ENCODE peak calls at places on chromosomes 13 and 19, in five cellular contexts. One of them, this sample, is unnamed.

GRCh38 chr19:42409477-42409876 is 17.7 kb downstream of the LIPE start:
- DNase-seq in IMR-90: no peak
- DNase-seq in H1: no peak
- DNase-seq in K562: no peak
- DNase-seq in HepG2: no peak
- DNase-seq in this sample: no peak

GRCh38 chr19:55462722-55463121 is 1.3 kb upstream of the ISOC2 start:
- DNase-seq in IMR-90: no peak
- DNase-seq in HepG2: no peak
- DNase-seq in H1: no peak
- DNase-seq in K562: no peak
- DNase-seq in this sample: no peak

GRCh38 chr19:35378356-35378755 is 7.5 kb downstream of the GPR42 start:
- DNase-seq in H1: no peak
- DNase-seq in K562: no peak
- DNase-seq in HepG2: no peak
- DNase-seq in IMR-90: no peak
- DNase-seq in this sample: no peak

GRCh38 chr13:96025283-96025682 is 27.9 kb downstream of the UGGT2 start:
- DNase-seq in K562: no peak
- DNase-seq in HepG2: no peak
- DNase-seq in H1: no peak
- DNase-seq in IMR-90: no peak
- DNase-seq in this sample: no peak

GRCh38 chr13:33636955-33637670 is 180.8 kb upstream of the RFC3 start:
- DNase-seq in HepG2: no peak
- DNase-seq in H1: no peak
- DNase-seq in IMR-90: peak
- DNase-seq in K562: no peak
- DNase-seq in this sample: no peak

GRCh38 chr13:66014757-66015156 is 1215.4 kb downstream of the PCDH9 start:
- DNase-seq in HepG2: no peak
- DNase-seq in K562: no peak
- DNase-seq in IMR-90: peak
- DNase-seq in H1: no peak
- DNase-seq in this sample: no peak

GRCh38 chr13:74056829-74057564 is 77.2 kb downstream of the KLF12 start:
- DNase-seq in K562: no peak
- DNase-seq in HepG2: no peak
- DNase-seq in H1: no peak
- DNase-seq in IMR-90: no peak
- DNase-seq in this sample: no peak

GRCh38 chr13:104799152-104799551 is 1732.9 kb upstream of the SLC10A2 start:
- DNase-seq in IMR-90: no peak
- DNase-seq in H1: no peak
- DNase-seq in K562: no peak
- DNase-seq in HepG2: no peak
- DNase-seq in this sample: no peak

GRCh38 chr19:55146078-55146647 is 2.8 kb downstream of the TNNT1 start:
- DNase-seq in IMR-90: no peak
- DNase-seq in K562: peak
- DNase-seq in H1: no peak
- DNase-seq in HepG2: no peak
- DNase-seq in this sample: peak

GRCh38 chr13:36341718-36342117 is 4.5 kb downstream of the SPART start:
- DNase-seq in IMR-90: peak
- DNase-seq in HepG2: no peak
- DNase-seq in H1: no peak
- DNase-seq in K562: no peak
- DNase-seq in this sample: no peak

GRCh38 chr19:29404015-29404414 is 121.8 kb upstream of the VSTM2B start:
- DNase-seq in HepG2: no peak
- DNase-seq in H1: no peak
- DNase-seq in IMR-90: no peak
- DNase-seq in K562: no peak
- DNase-seq in this sample: no peak

GRCh38 chr13:72805663-72806341 is 23.9 kb downstream of the PIBF1 start:
- DNase-seq in H1: no peak
- DNase-seq in HepG2: peak
- DNase-seq in IMR-90: no peak
- DNase-seq in K562: no peak
- DNase-seq in this sample: no peak

GRCh38 chr19:13938361-13939027 is at the start of gene PODNL1:
- DNase-seq in H1: no peak
- DNase-seq in HepG2: no peak
- DNase-seq in K562: no peak
- DNase-seq in IMR-90: peak
- DNase-seq in this sample: no peak

GRCh38 chr19:16911046-16911445 is 22.2 kb downstream of the F2RL3 start:
- DNase-seq in IMR-90: no peak
- DNase-seq in H1: no peak
- DNase-seq in K562: no peak
- DNase-seq in HepG2: no peak
- DNase-seq in this sample: no peak

GRCh38 chr13:112725346-112726017 is 35.6 kb downstream of the ATP11A start:
- DNase-seq in K562: no peak
- DNase-seq in H1: no peak
- DNase-seq in IMR-90: peak
- DNase-seq in HepG2: no peak
- DNase-seq in this sample: peak

GRCh38 chr13:43360196-43360595 is 336.8 kb downstream of the DNAJC15 start:
- DNase-seq in IMR-90: no peak
- DNase-seq in K562: no peak
- DNase-seq in H1: no peak
- DNase-seq in HepG2: no peak
- DNase-seq in this sample: no peak

GRCh38 chr19:4268816-4269430 is 10.1 kb upstream of the SHD start:
- DNase-seq in HepG2: no peak
- DNase-seq in IMR-90: no peak
- DNase-seq in K562: no peak
- DNase-seq in H1: no peak
- DNase-seq in this sample: no peak

GRCh38 chr13:109180905-109181425 is 551.6 kb downstream of the MYO16 start:
- DNase-seq in K562: no peak
- DNase-seq in H1: no peak
- DNase-seq in HepG2: peak
- DNase-seq in IMR-90: peak
- DNase-seq in this sample: no peak

GRCh38 chr19:16078759-16079707 is 2.7 kb downstream of the TPM4 start:
- DNase-seq in H1: no peak
- DNase-seq in HepG2: peak
- DNase-seq in IMR-90: peak
- DNase-seq in K562: peak
- DNase-seq in this sample: no peak

GRCh38 chr19:30877591-30878230 is 471.5 kb downstream of the TSHZ3 start:
- DNase-seq in IMR-90: no peak
- DNase-seq in H1: no peak
- DNase-seq in K562: no peak
- DNase-seq in HepG2: no peak
- DNase-seq in this sample: no peak

GRCh38 chr19:48630289-48631036 is 6.7 kb downstream of the DBP start:
- DNase-seq in H1: no peak
- DNase-seq in K562: no peak
- DNase-seq in IMR-90: no peak
- DNase-seq in HepG2: no peak
- DNase-seq in this sample: no peak

GRCh38 chr19:16449330-16449961 is 22.3 kb downstream of the EPS15L1 start:
- DNase-seq in H1: no peak
- DNase-seq in IMR-90: peak
- DNase-seq in K562: no peak
- DNase-seq in HepG2: no peak
- DNase-seq in this sample: no peak

GRCh38 chr13:54312885-54313284 is 1284.3 kb downstream of the OLFM4 start:
- DNase-seq in H1: no peak
- DNase-seq in IMR-90: no peak
- DNase-seq in K562: no peak
- DNase-seq in HepG2: no peak
- DNase-seq in this sample: no peak

GRCh38 chr13:44273991-44274810 is 99.4 kb upstream of the SERP2 start:
- DNase-seq in HepG2: no peak
- DNase-seq in H1: no peak
- DNase-seq in IMR-90: peak
- DNase-seq in K562: no peak
- DNase-seq in this sample: no peak

GRCh38 chr13:54733639-54734038 is 1705.0 kb downstream of the OLFM4 start:
- DNase-seq in K562: no peak
- DNase-seq in HepG2: peak
- DNase-seq in H1: peak
- DNase-seq in IMR-90: no peak
- DNase-seq in this sample: peak

GRCh38 chr13:111939285-111940278 is 127.4 kb upstream of the SOX1 start:
- DNase-seq in K562: no peak
- DNase-seq in HepG2: no peak
- DNase-seq in IMR-90: no peak
- DNase-seq in H1: no peak
- DNase-seq in this sample: no peak

GRCh38 chr19:30277941-30278881 is 94.0 kb upstream of the ZNF536 start:
- DNase-seq in HepG2: no peak
- DNase-seq in IMR-90: no peak
- DNase-seq in K562: no peak
- DNase-seq in H1: no peak
- DNase-seq in this sample: no peak

GRCh38 chr19:10102787-10103236 is 334 bp upstream of the ANGPTL6 start:
- DNase-seq in HepG2: no peak
- DNase-seq in K562: no peak
- DNase-seq in IMR-90: no peak
- DNase-seq in H1: no peak
- DNase-seq in this sample: no peak

DNA sequence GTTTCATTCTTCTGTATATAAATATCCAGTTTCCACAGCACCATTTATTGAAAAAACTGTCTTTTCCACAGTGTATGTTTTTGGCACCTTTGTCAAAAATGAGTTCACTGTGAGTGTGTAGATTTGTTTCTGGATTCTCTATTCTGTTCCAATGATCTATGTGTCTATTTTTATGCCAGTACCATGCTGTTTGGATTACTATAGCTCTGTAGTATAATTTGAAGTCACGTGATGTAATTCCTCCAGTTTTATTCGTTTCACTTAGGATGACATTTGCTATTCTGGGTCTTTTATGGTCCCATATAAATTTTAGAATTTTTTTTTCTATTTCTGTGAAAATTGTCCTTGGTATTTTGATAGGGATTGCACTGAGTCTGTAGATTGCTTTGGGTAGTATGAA is 11.0 kb upstream of the ZNF823 start:
- DNase-seq in IMR-90: no peak
- DNase-seq in K562: no peak
- DNase-seq in H1: no peak
- DNase-seq in HepG2: no peak
- DNase-seq in this sample: no peak
- TF ChIP-seq CTCF in IMR-90: no peak
- TF ChIP-seq CTCF in K562: no peak
- TF ChIP-seq CTCF in H1: no peak
- TF ChIP-seq CTCF in HepG2: no peak
- TF ChIP-seq CTCF in this sample: no peak

GRCh38 chr19:51521357-51521756 is 10.1 kb downstream of the SIGLEC6 start:
- DNase-seq in K562: no peak
- DNase-seq in H1: no peak
- DNase-seq in IMR-90: no peak
- DNase-seq in HepG2: no peak
- DNase-seq in this sample: no peak

GRCh38 chr19:51521796-51522195 is 9.7 kb downstream of the SIGLEC6 start:
- DNase-seq in IMR-90: no peak
- DNase-seq in H1: no peak
- DNase-seq in HepG2: no peak
- DNase-seq in K562: no peak
- DNase-seq in this sample: no peak

GRCh38 chr19:51524661-51525264 is 6.7 kb downstream of the SIGLEC6 start:
- DNase-seq in K562: peak
- DNase-seq in HepG2: no peak
- DNase-seq in IMR-90: no peak
- DNase-seq in H1: no peak
- DNase-seq in this sample: no peak

GRCh38 chr19:51525731-51526130 is 5.7 kb downstream of the SIGLEC6 start:
- DNase-seq in K562: peak
- DNase-seq in IMR-90: no peak
- DNase-seq in H1: no peak
- DNase-seq in HepG2: no peak
- DNase-seq in this sample: no peak

DNA sequence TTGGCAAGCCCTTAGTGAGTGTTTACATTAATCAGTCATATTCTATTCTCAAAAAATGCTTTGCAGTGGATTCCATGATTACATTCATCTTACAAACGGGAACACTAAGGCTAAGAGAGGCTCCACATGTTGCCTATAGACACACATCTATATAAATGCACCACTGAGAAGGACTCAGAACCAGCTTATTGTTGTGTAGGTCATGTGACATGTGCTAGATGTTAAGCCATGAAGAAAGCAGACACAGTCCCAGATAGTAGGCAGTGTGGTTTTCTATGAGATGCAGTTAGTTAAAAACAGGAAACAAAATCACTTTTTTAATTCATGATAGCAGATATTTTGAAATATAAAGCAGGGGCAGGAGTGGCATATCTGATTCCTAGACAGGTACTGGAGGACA is 10.8 kb downstream of the SIGLEC6 start:
- DNase-seq in K562: no peak
- DNase-seq in IMR-90: no peak
- DNase-seq in HepG2: no peak
- DNase-seq in H1: no peak
- DNase-seq in this sample: no peak
- TF ChIP-seq MAFK in K562: no peak
- TF ChIP-seq MAFK in IMR-90: no peak
- TF ChIP-seq MAFK in HepG2: no peak
- TF ChIP-seq MAFK in H1: no peak
- TF ChIP-seq MAFK in this sample: no peak

GRCh38 chr19:18507727-18508440 is 14.0 kb downstream of the ELL start:
- DNase-seq in K562: no peak
- DNase-seq in HepG2: peak
- DNase-seq in H1: no peak
- DNase-seq in IMR-90: peak
- DNase-seq in this sample: no peak
- TF ChIP-seq CTCF in K562: no peak
- TF ChIP-seq CTCF in HepG2: peak
- TF ChIP-seq CTCF in H1: no peak
- TF ChIP-seq CTCF in IMR-90: no peak
- TF ChIP-seq CTCF in this sample: no peak

DNA sequence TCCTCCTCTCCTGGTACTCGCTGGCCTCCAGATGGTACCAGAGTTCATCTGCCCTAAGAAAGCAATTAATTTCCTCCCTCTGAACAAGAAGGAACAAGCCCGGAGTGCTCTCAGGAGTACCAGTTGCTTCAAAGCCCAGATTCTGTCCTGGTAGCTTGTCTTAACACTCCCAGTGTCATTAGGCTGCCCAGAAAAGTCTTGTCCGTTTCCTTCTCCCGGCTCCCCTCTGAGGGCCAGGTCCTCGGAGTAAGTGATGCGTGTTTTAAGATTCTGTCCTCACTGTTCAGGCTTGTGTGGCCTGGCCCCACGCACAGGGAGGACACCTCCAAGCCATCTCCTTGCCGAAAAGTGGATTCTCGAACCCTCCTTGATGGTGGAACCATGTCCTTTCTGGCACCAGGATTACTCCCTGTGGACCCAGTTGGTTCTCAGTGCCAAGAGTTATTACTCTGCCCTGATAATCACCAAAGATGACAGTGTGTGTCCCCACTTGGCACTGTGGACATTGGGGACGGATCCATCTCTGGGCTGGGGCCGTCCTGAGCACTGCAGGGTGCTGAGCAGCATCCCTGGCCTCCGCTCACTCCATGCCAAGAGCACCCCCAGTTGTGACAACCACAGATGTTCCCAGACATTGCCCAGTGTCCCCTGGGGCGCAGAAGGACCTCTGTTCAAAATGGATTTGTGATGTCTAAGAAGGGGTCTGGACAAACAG is 52.5 kb downstream of the RFX2 start:
- DNase-seq in IMR-90: no peak
- DNase-seq in HepG2: no peak
- DNase-seq in H1: no peak
- DNase-seq in K562: no peak
- DNase-seq in this sample: no peak
- TF ChIP-seq MAFK in IMR-90: no peak
- TF ChIP-seq MAFK in HepG2: no peak
- TF ChIP-seq MAFK in H1: no peak
- TF ChIP-seq MAFK in K562: no peak
- TF ChIP-seq MAFK in this sample: no peak